ENCODE peak calls at places on chromosomes 6 and 20, in six cellular contexts. One of them, this sample, is unnamed.

GRCh38 chr6:106527979-106528378 is 101.3 kb downstream of the RTN4IP1 start:
- DNase-seq in chondrocyte: no peak
- DNase-seq in activated naive CD8-positive, alpha-beta T cell treated with anti-CD3 and anti-CD28 coated beads, Interleukin-2, amount 50 U/mL, for 24 hours: no peak
- DNase-seq in mammary epithelial cell: peak
- DNase-seq in HT-29: no peak
- DNase-seq in NCI-H2029 treated with DMSO at 0.1 percent for 48 hours: no peak
- DNase-seq in this sample: no peak

GRCh38 chr6:13488015-13488895 is 855 bp upstream of the GFOD1 start:
- DNase-seq in NCI-H2029 treated with DMSO at 0.1 percent for 48 hours: no peak
- DNase-seq in HT-29: no peak
- DNase-seq in chondrocyte: no peak
- DNase-seq in activated naive CD8-positive, alpha-beta T cell treated with anti-CD3 and anti-CD28 coated beads, Interleukin-2, amount 50 U/mL, for 24 hours: peak
- DNase-seq in mammary epithelial cell: no peak
- DNase-seq in this sample: peak

GRCh38 chr6:168035661-168036616 is 38.5 kb downstream of the KIF25 start:
- DNase-seq in mammary epithelial cell: peak
- DNase-seq in HT-29: peak
- DNase-seq in chondrocyte: no peak
- DNase-seq in activated naive CD8-positive, alpha-beta T cell treated with anti-CD3 and anti-CD28 coated beads, Interleukin-2, amount 50 U/mL, for 24 hours: no peak
- DNase-seq in NCI-H2029 treated with DMSO at 0.1 percent for 48 hours: peak
- DNase-seq in this sample: no peak

GRCh38 chr6:94769197-94769596 is 808.1 kb upstream of the MANEA start:
- DNase-seq in NCI-H2029 treated with DMSO at 0.1 percent for 48 hours: no peak
- DNase-seq in HT-29: no peak
- DNase-seq in mammary epithelial cell: no peak
- DNase-seq in chondrocyte: no peak
- DNase-seq in activated naive CD8-positive, alpha-beta T cell treated with anti-CD3 and anti-CD28 coated beads, Interleukin-2, amount 50 U/mL, for 24 hours: no peak
- DNase-seq in this sample: no peak

GRCh38 chr6:3309391-3310050 is 50.8 kb downstream of the PSMG4 start:
- DNase-seq in activated naive CD8-positive, alpha-beta T cell treated with anti-CD3 and anti-CD28 coated beads, Interleukin-2, amount 50 U/mL, for 24 hours: no peak
- DNase-seq in chondrocyte: peak
- DNase-seq in HT-29: no peak
- DNase-seq in NCI-H2029 treated with DMSO at 0.1 percent for 48 hours: peak
- DNase-seq in mammary epithelial cell: no peak
- DNase-seq in this sample: no peak

GRCh38 chr6:80077067-80077466 is 29.4 kb upstream of the BCKDHB start:
- DNase-seq in chondrocyte: no peak
- DNase-seq in mammary epithelial cell: no peak
- DNase-seq in HT-29: no peak
- DNase-seq in NCI-H2029 treated with DMSO at 0.1 percent for 48 hours: no peak
- DNase-seq in activated naive CD8-positive, alpha-beta T cell treated with anti-CD3 and anti-CD28 coated beads, Interleukin-2, amount 50 U/mL, for 24 hours: no peak
- DNase-seq in this sample: no peak

GRCh38 chr6:74409447-74409846 is 713.4 kb downstream of the CD109 start:
- DNase-seq in mammary epithelial cell: peak
- DNase-seq in activated naive CD8-positive, alpha-beta T cell treated with anti-CD3 and anti-CD28 coated beads, Interleukin-2, amount 50 U/mL, for 24 hours: no peak
- DNase-seq in chondrocyte: no peak
- DNase-seq in HT-29: peak
- DNase-seq in NCI-H2029 treated with DMSO at 0.1 percent for 48 hours: no peak
- DNase-seq in this sample: no peak

GRCh38 chr6:143575440-143575839 is 63.9 kb upstream of the FUCA2 start:
- DNase-seq in HT-29: peak
- DNase-seq in activated naive CD8-positive, alpha-beta T cell treated with anti-CD3 and anti-CD28 coated beads, Interleukin-2, amount 50 U/mL, for 24 hours: peak
- DNase-seq in mammary epithelial cell: peak
- DNase-seq in NCI-H2029 treated with DMSO at 0.1 percent for 48 hours: peak
- DNase-seq in chondrocyte: no peak
- DNase-seq in this sample: peak

GRCh38 chr20:49641683-49642649 is 71.7 kb downstream of the B4GALT5 start:
- DNase-seq in NCI-H2029 treated with DMSO at 0.1 percent for 48 hours: peak
- DNase-seq in chondrocyte: no peak
- DNase-seq in activated naive CD8-positive, alpha-beta T cell treated with anti-CD3 and anti-CD28 coated beads, Interleukin-2, amount 50 U/mL, for 24 hours: no peak
- DNase-seq in mammary epithelial cell: peak
- DNase-seq in HT-29: no peak
- DNase-seq in this sample: no peak

GRCh38 chr6:34650823-34651222 is 45.7 kb downstream of the ILRUN start:
- DNase-seq in NCI-H2029 treated with DMSO at 0.1 percent for 48 hours: no peak
- DNase-seq in HT-29: no peak
- DNase-seq in mammary epithelial cell: no peak
- DNase-seq in chondrocyte: no peak
- DNase-seq in activated naive CD8-positive, alpha-beta T cell treated with anti-CD3 and anti-CD28 coated beads, Interleukin-2, amount 50 U/mL, for 24 hours: no peak
- DNase-seq in this sample: no peak

GRCh38 chr6:31661867-31662723 is 1.5 kb upstream of the C6orf47 start:
- DNase-seq in mammary epithelial cell: no peak
- DNase-seq in chondrocyte: no peak
- DNase-seq in HT-29: no peak
- DNase-seq in NCI-H2029 treated with DMSO at 0.1 percent for 48 hours: no peak
- DNase-seq in activated naive CD8-positive, alpha-beta T cell treated with anti-CD3 and anti-CD28 coated beads, Interleukin-2, amount 50 U/mL, for 24 hours: no peak
- DNase-seq in this sample: no peak

GRCh38 chr20:33299111-33299603 is 16.1 kb downstream of the BPIFB1 start:
- DNase-seq in NCI-H2029 treated with DMSO at 0.1 percent for 48 hours: peak
- DNase-seq in activated naive CD8-positive, alpha-beta T cell treated with anti-CD3 and anti-CD28 coated beads, Interleukin-2, amount 50 U/mL, for 24 hours: peak
- DNase-seq in mammary epithelial cell: peak
- DNase-seq in HT-29: peak
- DNase-seq in chondrocyte: no peak
- DNase-seq in this sample: peak

GRCh38 chr6:24972551-24972950 is 36.8 kb upstream of the RIPOR2 start:
- DNase-seq in mammary epithelial cell: no peak
- DNase-seq in activated naive CD8-positive, alpha-beta T cell treated with anti-CD3 and anti-CD28 coated beads, Interleukin-2, amount 50 U/mL, for 24 hours: no peak
- DNase-seq in HT-29: no peak
- DNase-seq in NCI-H2029 treated with DMSO at 0.1 percent for 48 hours: no peak
- DNase-seq in chondrocyte: no peak
- DNase-seq in this sample: no peak

GRCh38 chr20:4138056-4138455 is 122.7 kb upstream of the RNF24 start:
- DNase-seq in chondrocyte: no peak
- DNase-seq in activated naive CD8-positive, alpha-beta T cell treated with anti-CD3 and anti-CD28 coated beads, Interleukin-2, amount 50 U/mL, for 24 hours: no peak
- DNase-seq in mammary epithelial cell: no peak
- DNase-seq in NCI-H2029 treated with DMSO at 0.1 percent for 48 hours: no peak
- DNase-seq in HT-29: no peak
- DNase-seq in this sample: no peak

GRCh38 chr6:140281236-140281635 is 906.8 kb upstream of the CITED2 start:
- DNase-seq in mammary epithelial cell: peak
- DNase-seq in NCI-H2029 treated with DMSO at 0.1 percent for 48 hours: no peak
- DNase-seq in HT-29: no peak
- DNase-seq in chondrocyte: no peak
- DNase-seq in activated naive CD8-positive, alpha-beta T cell treated with anti-CD3 and anti-CD28 coated beads, Interleukin-2, amount 50 U/mL, for 24 hours: no peak
- DNase-seq in this sample: no peak

GRCh38 chr6:11356404-11357155 is 124.1 kb upstream of the NEDD9 start:
- DNase-seq in mammary epithelial cell: no peak
- DNase-seq in chondrocyte: no peak
- DNase-seq in NCI-H2029 treated with DMSO at 0.1 percent for 48 hours: no peak
- DNase-seq in HT-29: peak
- DNase-seq in activated naive CD8-positive, alpha-beta T cell treated with anti-CD3 and anti-CD28 coated beads, Interleukin-2, amount 50 U/mL, for 24 hours: no peak
- DNase-seq in this sample: no peak

GRCh38 chr6:124777834-124778233 is 184.4 kb upstream of the RNF217 start:
- DNase-seq in NCI-H2029 treated with DMSO at 0.1 percent for 48 hours: no peak
- DNase-seq in activated naive CD8-positive, alpha-beta T cell treated with anti-CD3 and anti-CD28 coated beads, Interleukin-2, amount 50 U/mL, for 24 hours: no peak
- DNase-seq in HT-29: no peak
- DNase-seq in mammary epithelial cell: no peak
- DNase-seq in chondrocyte: no peak
- DNase-seq in this sample: no peak

GRCh38 chr6:114000066-114000465 is 29.1 kb upstream of the HDAC2 start:
- DNase-seq in NCI-H2029 treated with DMSO at 0.1 percent for 48 hours: no peak
- DNase-seq in HT-29: peak
- DNase-seq in mammary epithelial cell: peak
- DNase-seq in chondrocyte: no peak
- DNase-seq in activated naive CD8-positive, alpha-beta T cell treated with anti-CD3 and anti-CD28 coated beads, Interleukin-2, amount 50 U/mL, for 24 hours: no peak
- DNase-seq in this sample: no peak

GRCh38 chr6:35327349-35328027 is 14.9 kb upstream of the PPARD start:
- DNase-seq in activated naive CD8-positive, alpha-beta T cell treated with anti-CD3 and anti-CD28 coated beads, Interleukin-2, amount 50 U/mL, for 24 hours: peak
- DNase-seq in chondrocyte: peak
- DNase-seq in mammary epithelial cell: peak
- DNase-seq in NCI-H2029 treated with DMSO at 0.1 percent for 48 hours: no peak
- DNase-seq in HT-29: peak
- DNase-seq in this sample: peak

GRCh38 chr20:1663917-1664316 is 6.3 kb upstream of the SIRPG start:
- DNase-seq in chondrocyte: no peak
- DNase-seq in mammary epithelial cell: peak
- DNase-seq in HT-29: no peak
- DNase-seq in activated naive CD8-positive, alpha-beta T cell treated with anti-CD3 and anti-CD28 coated beads, Interleukin-2, amount 50 U/mL, for 24 hours: no peak
- DNase-seq in NCI-H2029 treated with DMSO at 0.1 percent for 48 hours: no peak
- DNase-seq in this sample: no peak

GRCh38 chr20:43516251-43516824 is 8.8 kb downstream of the L3MBTL1 start:
- DNase-seq in HT-29: no peak
- DNase-seq in activated naive CD8-positive, alpha-beta T cell treated with anti-CD3 and anti-CD28 coated beads, Interleukin-2, amount 50 U/mL, for 24 hours: no peak
- DNase-seq in mammary epithelial cell: no peak
- DNase-seq in chondrocyte: no peak
- DNase-seq in NCI-H2029 treated with DMSO at 0.1 percent for 48 hours: no peak
- DNase-seq in this sample: no peak

GRCh38 chr6:63316113-63316512 is 3.7 kb downstream of the LGSN start:
- DNase-seq in NCI-H2029 treated with DMSO at 0.1 percent for 48 hours: no peak
- DNase-seq in HT-29: no peak
- DNase-seq in chondrocyte: no peak
- DNase-seq in mammary epithelial cell: no peak
- DNase-seq in activated naive CD8-positive, alpha-beta T cell treated with anti-CD3 and anti-CD28 coated beads, Interleukin-2, amount 50 U/mL, for 24 hours: no peak
- DNase-seq in this sample: no peak

GRCh38 chr20:39849664-39850063 is 839.4 kb downstream of the MAFB start:
- DNase-seq in NCI-H2029 treated with DMSO at 0.1 percent for 48 hours: peak
- DNase-seq in mammary epithelial cell: peak
- DNase-seq in chondrocyte: peak
- DNase-seq in HT-29: no peak
- DNase-seq in activated naive CD8-positive, alpha-beta T cell treated with anti-CD3 and anti-CD28 coated beads, Interleukin-2, amount 50 U/mL, for 24 hours: no peak
- DNase-seq in this sample: no peak

GRCh38 chr6:3678946-3679345 is 72.6 kb downstream of the PXDC1 start:
- DNase-seq in activated naive CD8-positive, alpha-beta T cell treated with anti-CD3 and anti-CD28 coated beads, Interleukin-2, amount 50 U/mL, for 24 hours: no peak
- DNase-seq in HT-29: no peak
- DNase-seq in chondrocyte: no peak
- DNase-seq in mammary epithelial cell: no peak
- DNase-seq in NCI-H2029 treated with DMSO at 0.1 percent for 48 hours: no peak
- DNase-seq in this sample: no peak

GRCh38 chr6:155432293-155432692 is 23.3 kb downstream of the NOX3 start:
- DNase-seq in HT-29: no peak
- DNase-seq in NCI-H2029 treated with DMSO at 0.1 percent for 48 hours: no peak
- DNase-seq in chondrocyte: no peak
- DNase-seq in activated naive CD8-positive, alpha-beta T cell treated with anti-CD3 and anti-CD28 coated beads, Interleukin-2, amount 50 U/mL, for 24 hours: no peak
- DNase-seq in mammary epithelial cell: no peak
- DNase-seq in this sample: no peak

GRCh38 chr6:152170702-152171667 is 363.5 kb downstream of the ESR1 start:
- DNase-seq in activated naive CD8-positive, alpha-beta T cell treated with anti-CD3 and anti-CD28 coated beads, Interleukin-2, amount 50 U/mL, for 24 hours: no peak
- DNase-seq in HT-29: no peak
- DNase-seq in NCI-H2029 treated with DMSO at 0.1 percent for 48 hours: no peak
- DNase-seq in chondrocyte: no peak
- DNase-seq in mammary epithelial cell: no peak
- DNase-seq in this sample: no peak

GRCh38 chr6:13364842-13365241 is 36.5 kb upstream of the TBC1D7 start:
- DNase-seq in chondrocyte: peak
- DNase-seq in HT-29: no peak
- DNase-seq in activated naive CD8-positive, alpha-beta T cell treated with anti-CD3 and anti-CD28 coated beads, Interleukin-2, amount 50 U/mL, for 24 hours: no peak
- DNase-seq in mammary epithelial cell: no peak
- DNase-seq in NCI-H2029 treated with DMSO at 0.1 percent for 48 hours: no peak
- DNase-seq in this sample: no peak

GRCh38 chr20:30286157-30286556 is 971.3 kb upstream of the DEFB115 start:
- DNase-seq in activated naive CD8-positive, alpha-beta T cell treated with anti-CD3 and anti-CD28 coated beads, Interleukin-2, amount 50 U/mL, for 24 hours: no peak
- DNase-seq in NCI-H2029 treated with DMSO at 0.1 percent for 48 hours: no peak
- DNase-seq in chondrocyte: no peak
- DNase-seq in HT-29: peak
- DNase-seq in mammary epithelial cell: no peak
- DNase-seq in this sample: no peak

GRCh38 chr6:71347119-71347518 is 58.5 kb downstream of the OGFRL1 start:
- DNase-seq in mammary epithelial cell: no peak
- DNase-seq in NCI-H2029 treated with DMSO at 0.1 percent for 48 hours: no peak
- DNase-seq in HT-29: no peak
- DNase-seq in chondrocyte: no peak
- DNase-seq in activated naive CD8-positive, alpha-beta T cell treated with anti-CD3 and anti-CD28 coated beads, Interleukin-2, amount 50 U/mL, for 24 hours: no peak
- DNase-seq in this sample: no peak

GRCh38 chr6:155030148-155030720 is 35.1 kb downstream of the TIAM2 start:
- DNase-seq in mammary epithelial cell: no peak
- DNase-seq in activated naive CD8-positive, alpha-beta T cell treated with anti-CD3 and anti-CD28 coated beads, Interleukin-2, amount 50 U/mL, for 24 hours: no peak
- DNase-seq in NCI-H2029 treated with DMSO at 0.1 percent for 48 hours: no peak
- DNase-seq in chondrocyte: no peak
- DNase-seq in HT-29: no peak
- DNase-seq in this sample: no peak

This sample was measured in naive B cell.